ENCODE peak calls at places on chromosome 21, in eight cellular contexts. R is fibroblast of mammary gland, I is pancreas, Y is BE2C, A is GM20000, K is HFF-Myc, Q is lung, W is fibroblast of pulmonary artery. P is an unnamed sample.

GRCh38 chr21:27206368-27206982 is 239.6 kb upstream of the ADAMTS5 start:
- DNase-seq in R (no peak), I (no peak), Y (no peak), A (no peak), K (no peak), Q (no peak), W (no peak), P (no peak)

GRCh38 chr21:39087976-39088370 is 95.3 kb downstream of the PSMG1 start:
- DNase-seq in R (no peak), I (no peak), Y (no peak), A (no peak), K (no peak), Q (no peak), W (no peak), P (no peak)

GRCh38 chr21:15627011-15627410 is 102.8 kb upstream of the USP25 start:
- DNase-seq in R (no peak), I (no peak), Y (no peak), A (no peak), K (no peak), Q (no peak), W (no peak), P (no peak)

GRCh38 chr21:43290529-43291346 is 121.9 kb downstream of the CRYAA start:
- DNase-seq in R (no peak), I (no peak), Y (peak), A (peak), K (no peak), Q (no peak), W (no peak), P (no peak)

GRCh38 chr21:44525431-44526095 is 14.4 kb downstream of the KRTAP10-1 start:
- DNase-seq in R (no peak), I (no peak), Y (peak), A (no peak), K (no peak), Q (no peak), W (no peak), P (peak)

GRCh38 chr21:34022557-34023335 is 50.6 kb upstream of the MRPS6 start:
- DNase-seq in R (no peak), I (no peak), Y (no peak), A (no peak), K (no peak), Q (no peak), W (no peak), P (no peak)

GRCh38 chr21:30446969-30447368 is 6.9 kb downstream of the KRTAP15-1 start:
- DNase-seq in R (no peak), I (no peak), Y (no peak), A (no peak), K (no peak), Q (no peak), W (no peak), P (no peak)

GRCh38 chr21:41373253-41373652 is 11.4 kb downstream of the MX2 start:
- DNase-seq in R (no peak), I (no peak), Y (no peak), A (no peak), K (no peak), Q (no peak), W (no peak), P (no peak)

GRCh38 chr21:41580758-41581554 is 73.0 kb upstream of the TMPRSS2 start:
- DNase-seq in R (no peak), I (peak), Y (no peak), A (no peak), K (no peak), Q (no peak), W (no peak), P (no peak)

DNA sequence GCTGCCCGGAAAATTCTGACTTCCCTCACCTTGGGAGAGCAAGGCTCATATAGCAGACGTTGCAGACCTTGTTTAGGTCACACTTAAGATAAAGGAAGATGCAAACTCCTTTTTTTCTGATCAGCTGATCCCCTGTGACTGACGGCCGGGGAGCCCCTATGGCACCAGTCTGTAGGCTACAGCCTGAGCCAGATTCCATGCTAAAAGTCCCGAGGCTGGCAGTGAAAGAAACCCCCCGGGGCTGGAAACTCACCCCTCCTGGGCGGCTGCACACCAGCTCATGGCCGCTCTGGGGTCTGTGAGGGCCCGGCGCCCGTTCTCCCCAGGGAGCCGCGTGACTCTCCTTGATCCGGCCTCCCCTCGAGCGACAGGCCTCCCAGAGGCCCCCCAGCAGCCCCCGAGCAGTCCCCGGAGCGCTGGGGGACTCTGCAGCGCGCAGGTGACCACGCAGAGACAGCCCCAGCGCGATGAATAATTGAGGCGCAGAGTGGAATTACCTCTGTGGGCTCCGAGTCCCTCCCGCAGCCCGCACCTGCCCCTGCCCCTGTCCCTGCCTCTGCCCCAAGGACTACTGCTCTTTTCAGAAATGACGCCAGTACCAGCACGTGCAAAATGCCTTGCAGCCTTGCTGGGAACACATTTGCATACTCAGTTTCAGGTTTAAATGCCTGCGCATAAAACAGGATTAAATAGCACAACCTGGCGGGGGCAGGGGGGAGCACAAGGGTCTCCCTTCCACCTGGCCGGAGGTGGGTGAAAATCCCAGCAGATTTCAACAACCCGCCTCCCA is 62.6 kb upstream of the CLDN14 start:
- DNase-seq in R (no peak), I (no peak), Y (no peak), A (peak), K (no peak), Q (no peak), W (peak), P (no peak)
- TF ChIP-seq CTCF in R (no peak), I (no peak), Y (peak), A (peak), K (no peak), Q (no peak), W (no peak), P (no peak)

GRCh38 chr21:32844653-32845443 is 73.3 kb upstream of the PAXBP1 start:
- DNase-seq in R (peak), I (no peak), Y (no peak), A (no peak), K (no peak), Q (no peak), W (peak), P (no peak)
- TF ChIP-seq CTCF in R (peak), I (no peak), Y (peak), A (no peak), K (no peak), Q (no peak), W (no peak), P (no peak)

DNA sequence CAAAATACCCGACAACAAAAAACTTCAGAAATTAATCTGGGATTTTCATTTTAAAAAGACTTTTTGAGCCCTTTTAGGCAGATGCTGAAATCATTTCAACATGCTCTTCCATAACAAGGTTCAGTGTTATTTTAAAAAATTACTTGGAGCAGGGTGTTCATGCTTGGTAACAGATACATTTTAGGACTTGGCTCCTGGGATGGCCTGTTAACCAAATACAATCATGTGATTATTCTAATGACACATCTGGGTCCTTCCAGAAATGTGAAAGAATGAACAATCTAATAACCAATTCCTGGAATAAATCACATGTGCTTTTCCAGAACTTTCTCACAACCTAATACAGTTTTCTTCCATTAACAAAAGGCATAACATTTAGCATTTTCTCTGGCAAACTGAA is 379.8 kb upstream of the RUNX1 start:
- DNase-seq in R (peak), I (no peak), Y (no peak), A (no peak), K (no peak), Q (no peak), W (peak), P (no peak)
- TF ChIP-seq CTCF in R (no peak), I (no peak), Y (no peak), A (no peak), K (no peak), Q (no peak), W (no peak), P (no peak)

DNA sequence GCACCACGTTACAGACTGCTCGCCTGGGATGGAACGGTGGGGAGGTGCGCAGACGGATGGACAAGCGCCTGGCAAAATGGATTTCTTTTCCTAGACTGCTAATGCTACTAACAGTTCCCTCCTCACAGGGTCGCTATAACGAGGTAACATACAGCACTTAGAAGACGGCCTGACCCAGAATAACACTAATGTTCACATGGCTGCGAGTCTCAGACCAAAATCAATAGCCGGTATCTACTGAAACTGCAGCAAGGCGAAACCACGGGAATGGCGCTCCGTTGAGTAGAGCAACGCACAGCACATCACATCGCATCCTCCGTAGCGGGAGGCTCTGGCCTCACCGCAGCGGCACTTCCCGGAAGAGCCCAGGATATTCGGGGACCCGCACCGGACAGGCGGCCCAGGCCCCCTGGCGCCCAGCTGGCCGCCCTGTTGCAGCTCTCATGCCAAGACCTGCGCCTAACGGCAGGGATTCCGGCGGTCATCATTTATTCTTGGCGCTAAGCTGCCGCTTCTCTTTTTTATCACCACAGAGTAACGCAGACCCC is 46.6 kb downstream of the VPS26C start:
- DNase-seq in R (peak), I (no peak), Y (no peak), A (peak), K (no peak), Q (no peak), W (peak), P (no peak)
- TF ChIP-seq CTCF in R (peak), I (no peak), Y (peak), A (no peak), K (no peak), Q (no peak), W (peak), P (no peak)

P was measured in glutamatergic neuron.